ENCODE peak calls at places on chromosomes 4 and X, in six cellular contexts. U, M, F, D, S and B are unnamed samples.

GRCh38 chrX:22699591-22700091 is 300.1 kb upstream of the DDX53 start:
- DNase-seq in U (no peak), M (no peak), F (no peak), D (no peak), S (peak), B (no peak)

GRCh38 chrX:153640045-153640686 is 6.8 kb upstream of the DUSP9 start:
- DNase-seq in U (no peak), M (no peak), F (no peak), D (no peak), S (no peak), B (no peak)

GRCh38 chrX:102833136-102833535 is 103.9 kb upstream of the RAB40AL start:
- DNase-seq in U (no peak), M (no peak), F (no peak), D (no peak), S (no peak), B (no peak)

GRCh38 chr4:69910016-69910782 is 20.7 kb upstream of the CSN1S1 start:
- DNase-seq in U (no peak), M (no peak), F (no peak), D (no peak), S (peak), B (no peak)

GRCh38 chrX:29687687-29688086 is 527.7 kb upstream of the MAGEB2 start:
- DNase-seq in U (no peak), M (peak), F (no peak), D (no peak), S (peak), B (no peak)

GRCh38 chrX:17842769-17843525 is 18.2 kb downstream of the RAI2 start:
- DNase-seq in U (no peak), M (no peak), F (no peak), D (no peak), S (no peak), B (no peak)

GRCh38 chr4:27210874-27211428 is 350.3 kb downstream of the STIM2 start:
- DNase-seq in U (no peak), M (no peak), F (no peak), D (no peak), S (no peak), B (no peak)

GRCh38 chrX:19799319-19800182 is 87.8 kb downstream of the SH3KBP1 start:
- DNase-seq in U (no peak), M (no peak), F (peak), D (peak), S (no peak), B (no peak)

GRCh38 chr4:186726440-186727148 is 2.9 kb upstream of the FAT1 start:
- DNase-seq in U (peak), M (peak), F (no peak), D (peak), S (no peak), B (peak)

GRCh38 chr4:89166971-89167475 is 55.7 kb downstream of the TIGD2 start:
- DNase-seq in U (no peak), M (no peak), F (no peak), D (no peak), S (no peak), B (no peak)

GRCh38 chr4:139619644-139620043 is 46.0 kb upstream of the MGST2 start:
- DNase-seq in U (no peak), M (no peak), F (peak), D (no peak), S (no peak), B (no peak)

GRCh38 chr4:150501983-150502382 is 80.0 kb upstream of the MAB21L2 start:
- DNase-seq in U (no peak), M (peak), F (no peak), D (no peak), S (no peak), B (no peak)

GRCh38 chrX:100264200-100264599 is 145.9 kb downstream of the PCDH19 start:
- DNase-seq in U (no peak), M (no peak), F (no peak), D (no peak), S (no peak), B (no peak)

GRCh38 chr4:42398448-42399355 is 1.4 kb downstream of the SHISA3 start:
- DNase-seq in U (no peak), M (no peak), F (peak), D (no peak), S (no peak), B (no peak)

GRCh38 chr4:11050766-11051165 is 366.2 kb upstream of the CLNK start:
- DNase-seq in U (no peak), M (no peak), F (no peak), D (no peak), S (no peak), B (no peak)

GRCh38 chr4:152073738-152074137 is 312.9 kb upstream of the GATB start:
- DNase-seq in U (no peak), M (no peak), F (peak), D (no peak), S (no peak), B (no peak)

GRCh38 chr4:26779674-26780073 is 81.0 kb upstream of the STIM2 start:
- DNase-seq in U (no peak), M (no peak), F (no peak), D (no peak), S (no peak), B (no peak)

GRCh38 chrX:1593286-1594271 is 2.2 kb downstream of the AKAP17A start:
- DNase-seq in U (no peak), M (no peak), F (no peak), D (no peak), S (no peak), B (no peak)

GRCh38 chrX:107731831-107732502 is 43.6 kb downstream of the TSC22D3 start:
- DNase-seq in U (no peak), M (peak), F (peak), D (peak), S (no peak), B (peak)

GRCh38 chr4:148287111-148287510 is 155.1 kb downstream of the NR3C2 start:
- DNase-seq in U (no peak), M (no peak), F (peak), D (no peak), S (no peak), B (no peak)

GRCh38 chrX:154006965-154007364 is 12.7 kb downstream of the IRAK1 start:
- DNase-seq in U (no peak), M (no peak), F (no peak), D (no peak), S (no peak), B (no peak)

GRCh38 chr4:121070696-121071639 is 1.4 kb downstream of the NDNF start:
- DNase-seq in U (no peak), M (peak), F (peak), D (no peak), S (no peak), B (peak)

GRCh38 chr4:119672938-119673337 is 44.3 kb upstream of the PDE5A start:
- DNase-seq in U (no peak), M (no peak), F (no peak), D (no peak), S (no peak), B (no peak)

GRCh38 chr4:140233811-140234696 is 80.1 kb upstream of the MAML3 start:
- DNase-seq in U (no peak), M (no peak), F (peak), D (no peak), S (peak), B (no peak)

GRCh38 chr4:67911638-67912037 is 27.8 kb upstream of the TMPRSS11D start:
- DNase-seq in U (no peak), M (no peak), F (no peak), D (no peak), S (no peak), B (no peak)

GRCh38 chrX:25343060-25343459 is 327.3 kb upstream of the ARX start:
- DNase-seq in U (no peak), M (no peak), F (no peak), D (no peak), S (no peak), B (no peak)